ENCODE peak calls at places on chromosomes 11 and 22, in nine cellular contexts. One of them, this sample, is unnamed.

GRCh38 chr22:35170716-35171697 is 86.3 kb upstream of the HMGXB4 start:
- DNase-seq in GM23248: no peak
- DNase-seq in hepatocyte: no peak
- DNase-seq in DND-41: no peak
- DNase-seq in PC-3: no peak
- DNase-seq in HepG2: no peak
- DNase-seq in neuronal stem cell: no peak
- DNase-seq in mesenchymal stem cell: no peak
- DNase-seq in GM23338: no peak
- DNase-seq in this sample: no peak

GRCh38 chr11:1081601-1082311 is 7.1 kb downstream of the MUC2 start:
- DNase-seq in DND-41: no peak
- DNase-seq in hepatocyte: no peak
- DNase-seq in neuronal stem cell: no peak
- DNase-seq in PC-3: no peak
- DNase-seq in GM23248: no peak
- DNase-seq in GM23338: no peak
- DNase-seq in mesenchymal stem cell: no peak
- DNase-seq in HepG2: no peak
- DNase-seq in this sample: no peak

GRCh38 chr11:67033661-67034166 is 10.8 kb downstream of the SYT12 start:
- DNase-seq in DND-41: no peak
- DNase-seq in neuronal stem cell: no peak
- DNase-seq in mesenchymal stem cell: peak; percentile 98
- DNase-seq in HepG2: no peak
- DNase-seq in PC-3: peak; percentile 35
- DNase-seq in GM23248: peak; percentile 97
- DNase-seq in GM23338: no peak
- DNase-seq in hepatocyte: no peak
- DNase-seq in this sample: no peak

GRCh38 chr11:116035972-116036371 is 531.8 kb upstream of the CADM1 start:
- DNase-seq in GM23248: no peak
- DNase-seq in HepG2: no peak
- DNase-seq in GM23338: peak; percentile 22
- DNase-seq in mesenchymal stem cell: no peak
- DNase-seq in hepatocyte: no peak
- DNase-seq in DND-41: no peak
- DNase-seq in PC-3: no peak
- DNase-seq in neuronal stem cell: no peak
- DNase-seq in this sample: no peak

GRCh38 chr11:87063982-87064381 is 26.2 kb downstream of the TMEM135 start:
- DNase-seq in hepatocyte: no peak
- DNase-seq in neuronal stem cell: no peak
- DNase-seq in PC-3: peak; percentile 56
- DNase-seq in GM23248: peak; percentile 12
- DNase-seq in DND-41: no peak
- DNase-seq in HepG2: no peak
- DNase-seq in GM23338: no peak
- DNase-seq in mesenchymal stem cell: peak; percentile 16
- DNase-seq in this sample: no peak

GRCh38 chr22:45332001-45332400 is 22.3 kb downstream of the FAM118A start:
- DNase-seq in neuronal stem cell: no peak
- DNase-seq in hepatocyte: no peak
- DNase-seq in DND-41: no peak
- DNase-seq in mesenchymal stem cell: no peak
- DNase-seq in HepG2: no peak
- DNase-seq in GM23248: no peak
- DNase-seq in GM23338: no peak
- DNase-seq in PC-3: no peak
- DNase-seq in this sample: no peak

GRCh38 chr22:24727218-24727851 is 47.2 kb downstream of the PIWIL3 start:
- DNase-seq in GM23248: peak; percentile 53
- DNase-seq in DND-41: peak; percentile 28
- DNase-seq in neuronal stem cell: no peak
- DNase-seq in mesenchymal stem cell: peak; percentile 77
- DNase-seq in GM23338: no peak
- DNase-seq in hepatocyte: peak; percentile 76
- DNase-seq in PC-3: peak; percentile 87
- DNase-seq in HepG2: peak; percentile 92
- DNase-seq in this sample: peak; percentile 98

GRCh38 chr11:117841582-117842031 is 17.1 kb upstream of the FXYD2 start:
- DNase-seq in PC-3: no peak
- DNase-seq in hepatocyte: no peak
- DNase-seq in mesenchymal stem cell: no peak
- DNase-seq in HepG2: no peak
- DNase-seq in neuronal stem cell: no peak
- DNase-seq in GM23338: no peak
- DNase-seq in GM23248: no peak
- DNase-seq in DND-41: no peak
- DNase-seq in this sample: no peak

GRCh38 chr11:84019576-84020194 is 733.5 kb upstream of the CCDC90B start:
- DNase-seq in GM23338: no peak
- DNase-seq in neuronal stem cell: no peak
- DNase-seq in PC-3: peak; percentile 10
- DNase-seq in mesenchymal stem cell: peak; percentile 85
- DNase-seq in HepG2: no peak
- DNase-seq in hepatocyte: no peak
- DNase-seq in GM23248: peak; percentile 73
- DNase-seq in DND-41: no peak
- DNase-seq in this sample: no peak

GRCh38 chr11:47510231-47510630 is 42.7 kb downstream of the CELF1 start:
- DNase-seq in HepG2: no peak
- DNase-seq in mesenchymal stem cell: no peak
- DNase-seq in DND-41: no peak
- DNase-seq in neuronal stem cell: no peak
- DNase-seq in GM23338: no peak
- DNase-seq in PC-3: peak; percentile 46
- DNase-seq in GM23248: peak; percentile 63
- DNase-seq in hepatocyte: no peak
- DNase-seq in this sample: no peak

GRCh38 chr11:77814848-77815247 is 5.7 kb downstream of the RSF1 start:
- DNase-seq in hepatocyte: no peak
- DNase-seq in GM23338: no peak
- DNase-seq in neuronal stem cell: no peak
- DNase-seq in DND-41: no peak
- DNase-seq in PC-3: no peak
- DNase-seq in GM23248: no peak
- DNase-seq in HepG2: no peak
- DNase-seq in mesenchymal stem cell: no peak
- DNase-seq in this sample: no peak

GRCh38 chr11:90556612-90557011 is 333.8 kb upstream of the CHORDC1 start:
- DNase-seq in GM23248: no peak
- DNase-seq in neuronal stem cell: no peak
- DNase-seq in mesenchymal stem cell: no peak
- DNase-seq in DND-41: no peak
- DNase-seq in PC-3: no peak
- DNase-seq in GM23338: no peak
- DNase-seq in hepatocyte: no peak
- DNase-seq in HepG2: no peak
- DNase-seq in this sample: no peak

GRCh38 chr11:115154355-115154736 is 349.9 kb downstream of the CADM1 start:
- DNase-seq in hepatocyte: no peak
- DNase-seq in mesenchymal stem cell: no peak
- DNase-seq in PC-3: no peak
- DNase-seq in HepG2: no peak
- DNase-seq in GM23338: no peak
- DNase-seq in neuronal stem cell: no peak
- DNase-seq in GM23248: no peak
- DNase-seq in DND-41: no peak
- DNase-seq in this sample: no peak

GRCh38 chr22:41904450-41905410 is 10.1 kb downstream of the SHISA8 start:
- DNase-seq in mesenchymal stem cell: no peak
- DNase-seq in HepG2: no peak
- DNase-seq in DND-41: no peak
- DNase-seq in GM23248: no peak
- DNase-seq in hepatocyte: no peak
- DNase-seq in neuronal stem cell: no peak
- DNase-seq in PC-3: no peak
- DNase-seq in GM23338: no peak
- DNase-seq in this sample: no peak

GRCh38 chr11:34614334-34615113 is 6.4 kb upstream of the EHF start:
- DNase-seq in GM23338: no peak
- DNase-seq in DND-41: no peak
- DNase-seq in hepatocyte: no peak
- DNase-seq in PC-3: no peak
- DNase-seq in mesenchymal stem cell: peak; percentile 28
- DNase-seq in GM23248: peak; percentile 20
- DNase-seq in neuronal stem cell: no peak
- DNase-seq in HepG2: no peak
- DNase-seq in this sample: no peak

DNA sequence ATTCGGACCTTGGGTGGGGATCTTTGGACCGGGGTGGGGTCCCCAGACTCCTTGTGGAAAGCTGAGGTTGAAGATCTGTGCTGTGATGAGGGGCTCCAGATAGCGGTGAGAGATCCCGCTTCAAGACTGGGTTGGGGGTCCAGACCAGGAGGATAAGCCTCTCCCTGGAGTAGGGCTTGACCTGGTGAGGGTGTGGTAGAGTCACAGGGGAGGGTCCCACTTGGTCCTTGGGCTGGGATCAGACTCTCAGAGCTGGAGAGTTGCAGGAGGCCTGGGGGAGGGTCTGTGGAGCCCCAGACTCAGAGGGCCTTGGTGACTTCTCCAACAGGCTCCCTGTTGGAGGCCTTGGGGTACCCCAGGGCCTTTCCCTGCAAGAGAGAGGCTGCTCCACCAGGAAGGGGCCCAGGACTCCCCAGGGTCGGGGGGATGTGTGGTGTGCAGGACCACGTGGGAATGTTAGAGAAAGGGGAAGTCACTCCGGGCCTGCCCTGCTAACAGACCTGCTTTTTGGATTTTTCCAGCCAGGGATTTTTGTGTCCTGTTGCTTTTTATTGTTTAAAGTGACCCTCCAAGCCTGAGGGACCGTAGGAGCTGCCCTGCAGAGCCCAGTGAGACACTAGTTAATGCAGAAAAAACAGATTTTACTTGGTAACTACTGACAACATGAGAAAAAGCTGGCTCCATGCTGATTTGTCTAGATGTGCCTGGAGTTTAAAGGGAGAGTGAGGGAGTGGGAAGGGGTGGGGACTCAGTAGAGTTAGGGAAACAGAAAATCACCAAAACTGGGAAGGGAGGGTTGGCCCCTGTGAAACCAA is 660 bp upstream of the TXNRD2 start:
- DNase-seq in GM23248: peak; percentile 82
- DNase-seq in GM23338: no peak
- DNase-seq in DND-41: peak; percentile 55
- DNase-seq in HepG2: no peak
- DNase-seq in PC-3: no peak
- DNase-seq in mesenchymal stem cell: peak; percentile 68
- DNase-seq in neuronal stem cell: no peak
- DNase-seq in hepatocyte: no peak
- DNase-seq in this sample: peak; percentile 55
- H2AFZ ChIP-seq in GM23248: peak overlapping the region; percentile 93
- H2AFZ ChIP-seq in GM23338: peak overlapping the region; percentile 86
- H2AFZ ChIP-seq in DND-41: peak overlapping the region; percentile 83
- H2AFZ ChIP-seq in HepG2: no peak overlapping the region
- H2AFZ ChIP-seq in PC-3: peak overlapping the region; percentile 91
- H2AFZ ChIP-seq in mesenchymal stem cell: no peak overlapping the region
- H2AFZ ChIP-seq in neuronal stem cell: peak overlapping the region; percentile 89
- H2AFZ ChIP-seq in hepatocyte: peak overlapping the region; percentile 32
- H2AFZ ChIP-seq in this sample: peak overlapping the region; percentile 87

GRCh38 chr11:111573821-111574249 is 28.4 kb upstream of the SIK2 start:
- DNase-seq in DND-41: no peak
- DNase-seq in mesenchymal stem cell: peak; percentile 29
- DNase-seq in GM23338: no peak
- DNase-seq in GM23248: peak; percentile 51
- DNase-seq in hepatocyte: no peak
- DNase-seq in PC-3: no peak
- DNase-seq in HepG2: no peak
- DNase-seq in neuronal stem cell: no peak
- DNase-seq in this sample: no peak
- H2AFZ ChIP-seq in DND-41: no peak overlapping the region
- H2AFZ ChIP-seq in mesenchymal stem cell: no peak overlapping the region
- H2AFZ ChIP-seq in GM23338: no peak overlapping the region
- H2AFZ ChIP-seq in GM23248: peak overlapping the region; percentile 46
- H2AFZ ChIP-seq in hepatocyte: no peak overlapping the region
- H2AFZ ChIP-seq in PC-3: no peak overlapping the region
- H2AFZ ChIP-seq in HepG2: no peak overlapping the region
- H2AFZ ChIP-seq in neuronal stem cell: no peak overlapping the region
- H2AFZ ChIP-seq in this sample: no peak overlapping the region

DNA sequence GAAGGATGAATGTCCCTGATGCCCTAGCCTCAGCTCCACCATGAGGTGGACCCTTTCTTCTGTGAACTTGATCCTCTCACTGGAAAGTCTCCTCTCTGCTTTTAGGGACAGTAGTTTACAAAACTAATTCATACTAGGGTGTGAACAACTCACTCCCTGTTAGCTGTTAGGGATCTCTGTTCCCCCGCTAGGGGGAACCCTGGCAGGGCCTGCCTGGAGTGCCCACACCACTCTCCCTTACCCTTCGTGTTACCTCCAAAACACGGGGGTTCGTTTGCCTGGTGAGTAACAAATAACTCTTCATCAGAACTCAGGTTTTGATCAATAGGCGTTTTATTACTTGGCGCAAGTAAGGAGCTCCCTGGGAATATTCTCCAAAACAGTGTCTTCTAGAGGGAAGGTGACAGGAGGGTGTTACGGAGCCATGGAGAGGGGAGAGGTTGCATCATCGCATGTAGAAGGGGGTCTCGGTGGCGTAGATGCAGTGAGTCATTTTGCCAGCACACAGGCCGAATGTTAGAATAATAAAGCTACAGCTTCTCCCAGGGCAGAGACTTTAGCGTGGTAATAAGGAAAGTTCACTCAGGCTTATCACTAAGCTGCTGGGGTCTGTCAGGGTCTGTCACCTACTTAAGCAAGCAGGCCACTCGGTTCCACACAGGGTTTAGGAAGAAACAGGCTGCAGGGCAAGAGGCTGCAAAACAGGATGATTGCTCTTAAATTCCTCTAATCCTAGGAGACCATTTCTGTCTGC is 45.8 kb downstream of the C11orf96 start:
- DNase-seq in neuronal stem cell: no peak
- DNase-seq in mesenchymal stem cell: peak; percentile 48
- DNase-seq in DND-41: no peak
- DNase-seq in PC-3: peak; percentile 18
- DNase-seq in HepG2: no peak
- DNase-seq in GM23248: no peak
- DNase-seq in hepatocyte: no peak
- DNase-seq in GM23338: no peak
- DNase-seq in this sample: no peak
- H2AFZ ChIP-seq in neuronal stem cell: peak overlapping the region; percentile 30
- H2AFZ ChIP-seq in mesenchymal stem cell: no peak overlapping the region
- H2AFZ ChIP-seq in DND-41: no peak overlapping the region
- H2AFZ ChIP-seq in PC-3: peak overlapping the region; percentile 70
- H2AFZ ChIP-seq in HepG2: no peak overlapping the region
- H2AFZ ChIP-seq in GM23248: peak overlapping the region; percentile 27
- H2AFZ ChIP-seq in hepatocyte: no peak overlapping the region
- H2AFZ ChIP-seq in GM23338: peak overlapping the region; percentile 90
- H2AFZ ChIP-seq in this sample: no peak overlapping the region

DNA sequence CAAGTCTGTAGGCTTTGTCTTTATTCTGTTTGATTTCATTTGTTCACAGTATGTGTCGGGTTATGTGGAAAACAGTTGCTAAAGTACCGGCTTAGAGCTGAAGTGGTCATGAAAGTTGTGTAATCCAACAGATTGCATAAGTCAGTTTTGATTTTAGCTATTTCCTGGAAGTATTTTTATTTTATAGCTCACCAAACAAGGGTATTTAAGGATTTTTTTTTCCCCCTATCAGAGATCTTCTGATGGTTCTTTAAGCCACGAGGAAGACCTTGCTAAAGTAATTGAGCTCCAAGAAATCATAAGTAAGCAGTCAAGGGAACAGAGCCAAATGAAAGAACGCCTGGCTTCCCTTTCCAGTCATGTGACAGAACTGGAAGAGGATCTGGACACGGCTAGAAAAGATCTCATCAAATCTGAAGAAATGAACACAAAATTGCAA is 55.9 kb downstream of the PPFIA1 start:
- DNase-seq in mesenchymal stem cell: peak; percentile 75
- DNase-seq in DND-41: no peak
- DNase-seq in PC-3: no peak
- DNase-seq in hepatocyte: peak; percentile 21
- DNase-seq in GM23338: no peak
- DNase-seq in GM23248: peak; percentile 83
- DNase-seq in neuronal stem cell: no peak
- DNase-seq in HepG2: no peak
- DNase-seq in this sample: no peak
- H2AFZ ChIP-seq in mesenchymal stem cell: no peak overlapping the region
- H2AFZ ChIP-seq in DND-41: no peak overlapping the region
- H2AFZ ChIP-seq in PC-3: no peak overlapping the region
- H2AFZ ChIP-seq in hepatocyte: no peak overlapping the region
- H2AFZ ChIP-seq in GM23338: no peak overlapping the region
- H2AFZ ChIP-seq in GM23248: peak overlapping the region; percentile 70
- H2AFZ ChIP-seq in neuronal stem cell: no peak overlapping the region
- H2AFZ ChIP-seq in HepG2: no peak overlapping the region
- H2AFZ ChIP-seq in this sample: no peak overlapping the region